ENCODE peak calls at places on chromosome 7, in nine cellular contexts. A is GM23338; E is lung; B is hepatocyte; M is adipocyte; V is CD4-positive, CD25-positive, alpha-beta regulatory T cell; L is CD8-positive, alpha-beta T cell; Q is H7; I is HCT116. C is an unnamed sample.

GRCh38 chr7:66150471-66150870 is 35.8 kb downstream of the CRCP start:
- DNase-seq in V (peak; percentile 10), I (no peak), E (peak; percentile 44), A (no peak), B (no peak), M (peak; percentile 45), L (no peak), Q (no peak), C (no peak)

GRCh38 chr7:148699772-148700629 is 1.3 kb downstream of the CUL1 start:
- DNase-seq in Q (peak; percentile 86), A (peak; percentile 55), L (no peak), M (peak; percentile 72), B (peak; percentile 23), E (no peak), I (no peak), V (peak; percentile 46), C (no peak)

GRCh38 chr7:114548081-114548480 is 133.5 kb downstream of the FOXP2 start:
- DNase-seq in I (no peak), M (peak; percentile 34), E (no peak), A (no peak), V (no peak), Q (no peak), B (no peak), L (no peak), C (no peak)

GRCh38 chr7:70006411-70006920 is 408.2 kb downstream of the AUTS2 start:
- DNase-seq in M (peak; percentile 36), I (no peak), Q (no peak), L (no peak), A (no peak), V (no peak), B (peak; percentile 26), E (no peak), C (no peak)

GRCh38 chr7:16447867-16448266 is 17.7 kb downstream of the SOSTDC1 start:
- DNase-seq in V (no peak), Q (no peak), L (no peak), B (no peak), I (no peak), E (no peak), A (no peak), M (no peak), C (no peak)

GRCh38 chr7:137903382-137904169 is 56.8 kb upstream of the DGKI start:
- DNase-seq in I (peak; percentile 57), L (peak; percentile 52), M (peak; percentile 87), A (peak; percentile 90), E (peak; percentile 69), B (peak; percentile 84), V (peak; percentile 80), Q (peak; percentile 70), C (peak; percentile 74)

GRCh38 chr7:129859188-129859587 is 93.6 kb downstream of the UBE2H start:
- DNase-seq in E (no peak), Q (no peak), A (no peak), M (peak; percentile 51), B (no peak), L (no peak), V (no peak), I (no peak), C (no peak)

GRCh38 chr7:44402401-44403096 is 77.2 kb upstream of the CAMK2B start:
- DNase-seq in Q (no peak), V (no peak), E (no peak), B (no peak), I (no peak), L (no peak), A (no peak), M (no peak), C (no peak)

GRCh38 chr7:73668103-73668937 is 689 bp downstream of the VPS37D start:
- DNase-seq in M (peak; percentile 43), I (no peak), B (peak; percentile 44), E (no peak), Q (peak; percentile 79), V (no peak), L (no peak), A (no peak), C (no peak)

GRCh38 chr7:8035647-8036518 is 67.3 kb downstream of the GLCCI1 start:
- DNase-seq in E (no peak), M (peak; percentile 16), V (peak; percentile 64), Q (peak; percentile 18), L (no peak), I (peak; percentile 10), A (peak; percentile 64), B (peak; percentile 13), C (no peak)

GRCh38 chr7:42572561-42572960 is 335.6 kb upstream of the GLI3 start:
- DNase-seq in I (no peak), M (no peak), L (no peak), Q (no peak), E (no peak), V (no peak), A (no peak), B (no peak), C (no peak)

GRCh38 chr7:106623846-106624245 is 37.1 kb downstream of the CCDC71L start:
- DNase-seq in M (peak; percentile 75), B (peak; percentile 15), L (no peak), V (no peak), I (no peak), E (no peak), Q (no peak), A (no peak), C (no peak)

GRCh38 chr7:131557521-131558385 is 1.3 kb upstream of the PODXL start:
- DNase-seq in B (peak; percentile 43), E (no peak), A (peak; percentile 93), L (no peak), I (no peak), V (no peak), Q (peak; percentile 93), M (peak; percentile 44), C (peak; percentile 58)

GRCh38 chr7:39125849-39126248 is 148.1 kb downstream of the POU6F2 start:
- DNase-seq in V (no peak), I (no peak), E (no peak), Q (no peak), M (no peak), L (no peak), A (no peak), B (no peak), C (no peak)

GRCh38 chr7:29749701-29750321 is 56.5 kb upstream of the WIPF3 start:
- DNase-seq in B (no peak), E (no peak), M (no peak), L (no peak), V (no peak), A (no peak), Q (no peak), I (no peak), C (no peak)

GRCh38 chr7:2893411-2893861 is 49.3 kb upstream of the GNA12 start:
- DNase-seq in E (no peak), A (no peak), I (no peak), B (no peak), M (no peak), L (no peak), Q (no peak), V (no peak), C (no peak)

DNA sequence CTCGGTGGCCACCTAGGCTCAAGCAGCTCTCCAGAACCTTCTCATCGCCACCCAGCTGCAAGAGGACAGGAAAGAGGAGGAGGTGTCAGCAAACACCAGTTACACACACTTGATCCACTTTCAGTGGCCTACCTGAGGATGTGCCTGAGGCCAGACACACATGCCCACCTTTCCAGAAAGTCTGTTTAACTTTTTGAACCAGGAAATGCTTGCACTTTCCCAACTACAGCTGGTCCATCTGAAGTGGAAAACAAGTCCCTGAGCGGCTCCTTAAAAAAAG is 15.7 kb upstream of the CYREN start:
- DNase-seq in Q (no peak), I (no peak), L (no peak), A (no peak), M (no peak), E (no peak), B (no peak), V (no peak), C (no peak)
- H3K36me3 ChIP-seq in Q (peaks cover 12% of the 10 kb centered on the region), I (no peaks in the 10 kb centered on the region), L (peaks cover 35% of the 10 kb centered on the region), A (peaks cover 6% of the 10 kb centered on the region), M (peaks cover 80% of the 10 kb centered on the region), E (peaks cover 50% of the 10 kb centered on the region), B (peaks cover 4% of the 10 kb centered on the region), V (peaks cover 59% of the 10 kb centered on the region), C (peaks cover 2% of the 10 kb centered on the region)

GRCh38 chr7:100353685-100354330 is 4.1 kb upstream of the PILRB start:
- DNase-seq in A (no peak), M (no peak), Q (no peak), L (no peak), I (no peak), E (no peak), B (no peak), V (peak; percentile 45), C (no peak)
- H3K36me3 ChIP-seq in A (peaks cover 22% of the 10 kb centered on the region), M (peaks cover 78% of the 10 kb centered on the region), Q (peaks cover 51% of the 10 kb centered on the region), L (peaks cover 49% of the 10 kb centered on the region), I (peaks cover 69% of the 10 kb centered on the region), E (peaks cover 71% of the 10 kb centered on the region), B (no peaks in the 10 kb centered on the region), V (peaks cover 48% of the 10 kb centered on the region), C (peaks cover 7% of the 10 kb centered on the region)

GRCh38 chr7:6146666-6147065 is 115.5 kb downstream of the ANKRD61 start:
- DNase-seq in I (no peak), E (no peak), Q (no peak), L (no peak), A (no peak), V (no peak), B (no peak), M (no peak), C (no peak)

GRCh38 chr7:6147627-6148026 is 116.5 kb downstream of the ANKRD61 start:
- DNase-seq in I (no peak), M (no peak), A (no peak), B (no peak), E (no peak), L (no peak), Q (no peak), V (no peak), C (no peak)

GRCh38 chr7:6139189-6139996 is 108.2 kb downstream of the ANKRD61 start:
- DNase-seq in M (no peak), E (no peak), B (no peak), V (no peak), I (no peak), Q (no peak), A (no peak), L (no peak), C (no peak)

GRCh38 chr7:6143997-6144396 is 112.8 kb downstream of the ANKRD61 start:
- DNase-seq in B (no peak), L (no peak), A (no peak), V (no peak), E (no peak), I (no peak), M (no peak), Q (no peak), C (no peak)

GRCh38 chr7:6142871-6143380 is 111.8 kb downstream of the ANKRD61 start:
- DNase-seq in V (no peak), I (no peak), Q (no peak), L (no peak), M (no peak), B (no peak), A (no peak), E (no peak), C (no peak)
- H3K36me3 ChIP-seq in V (peaks cover 80% of the 10 kb centered on the region), I (peaks cover 50% of the 10 kb centered on the region), Q (peaks cover 35% of the 10 kb centered on the region), L (peaks cover 31% of the 10 kb centered on the region), M (peaks cover 73% of the 10 kb centered on the region), B (no peaks in the 10 kb centered on the region), A (peaks cover 47% of the 10 kb centered on the region), E (peaks cover 47% of the 10 kb centered on the region), C (peaks cover 6% of the 10 kb centered on the region)

DNA sequence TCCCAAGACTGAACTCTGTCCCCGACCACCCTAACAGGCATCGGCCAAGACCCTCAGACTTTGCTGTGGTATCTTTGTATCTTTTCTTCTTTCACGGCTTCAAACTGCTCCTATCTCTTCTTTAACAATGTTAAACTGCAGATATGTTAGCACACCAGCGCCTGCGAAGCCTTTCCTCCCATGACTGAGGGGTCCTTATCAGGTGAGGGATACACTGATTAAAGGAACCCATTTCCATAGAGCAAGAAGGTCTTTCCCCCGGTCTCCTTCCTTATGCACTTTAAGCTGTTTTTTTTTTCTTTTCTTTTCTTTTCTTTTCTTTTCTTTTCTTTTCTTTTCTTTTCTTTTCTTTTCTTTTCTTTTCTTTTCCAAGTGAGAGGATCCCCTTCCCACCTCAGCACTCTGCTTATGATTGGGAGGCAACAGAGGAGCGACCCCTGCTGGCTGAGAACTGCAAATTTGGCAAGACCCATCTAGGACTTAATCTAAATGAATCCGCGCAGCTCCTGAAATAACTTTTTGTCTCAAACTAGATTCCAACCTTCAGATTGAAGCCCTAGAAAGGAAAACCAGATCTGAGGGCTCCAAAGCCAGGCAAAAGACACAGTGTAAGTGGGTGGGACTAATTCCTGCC is 109.9 kb downstream of the ITGB8 start:
- DNase-seq in V (peak; percentile 18), Q (peak; percentile 22), L (no peak), E (no peak), A (peak; percentile 87), M (peak; percentile 34), I (peak; percentile 29), B (peak; percentile 35), C (peak; percentile 47)
- H3K36me3 ChIP-seq in V (no peaks in the 10 kb centered on the region), Q (no peaks in the 10 kb centered on the region), L (no peaks in the 10 kb centered on the region), E (no peaks in the 10 kb centered on the region), A (no peaks in the 10 kb centered on the region), M (no peaks in the 10 kb centered on the region), I (no peaks in the 10 kb centered on the region), B (no peaks in the 10 kb centered on the region), C (no peaks in the 10 kb centered on the region)

C was measured in Caco-2.